ENCODE peak calls at places on chromosomes 7 and 10, in nine cellular contexts. One of them, this sample, is unnamed.

GRCh38 chr7:5586279-5586962 is 162.8 kb upstream of the TNRC18 start:
- DNase-seq in tibial artery: no peak
- DNase-seq in fibroblast of pulmonary artery: no peak
- DNase-seq in breast epithelium: no peak
- DNase-seq in AG04449: no peak
- DNase-seq in kidney epithelial cell: no peak
- DNase-seq in Peyer's patch: no peak
- DNase-seq in epithelial cell of esophagus: peak; percentile 70
- DNase-seq in left ventricle myocardium inferior: no peak
- DNase-seq in this sample: no peak

GRCh38 chr10:114937962-114938817 is at the start of gene TRUB1:
- DNase-seq in kidney epithelial cell: peak; percentile 89
- DNase-seq in left ventricle myocardium inferior: peak; percentile 92
- DNase-seq in breast epithelium: peak; percentile 94
- DNase-seq in fibroblast of pulmonary artery: peak; percentile 97
- DNase-seq in Peyer's patch: peak; percentile 98
- DNase-seq in epithelial cell of esophagus: peak; percentile 98
- DNase-seq in tibial artery: peak; percentile 94
- DNase-seq in AG04449: peak; percentile 79
- DNase-seq in this sample: peak; percentile 85

GRCh38 chr7:114269714-114270113 is 144.9 kb upstream of the FOXP2 start:
- DNase-seq in breast epithelium: no peak
- DNase-seq in tibial artery: no peak
- DNase-seq in fibroblast of pulmonary artery: no peak
- DNase-seq in left ventricle myocardium inferior: no peak
- DNase-seq in Peyer's patch: no peak
- DNase-seq in AG04449: no peak
- DNase-seq in epithelial cell of esophagus: no peak
- DNase-seq in kidney epithelial cell: no peak
- DNase-seq in this sample: no peak

GRCh38 chr10:100168313-100168643 is 17.6 kb downstream of the ERLIN1 start:
- DNase-seq in kidney epithelial cell: no peak
- DNase-seq in fibroblast of pulmonary artery: no peak
- DNase-seq in left ventricle myocardium inferior: no peak
- DNase-seq in breast epithelium: no peak
- DNase-seq in Peyer's patch: no peak
- DNase-seq in tibial artery: no peak
- DNase-seq in AG04449: no peak
- DNase-seq in epithelial cell of esophagus: no peak
- DNase-seq in this sample: no peak

GRCh38 chr7:148045521-148045920 is 545.0 kb upstream of the C7orf33 start:
- DNase-seq in epithelial cell of esophagus: no peak
- DNase-seq in left ventricle myocardium inferior: no peak
- DNase-seq in tibial artery: no peak
- DNase-seq in Peyer's patch: no peak
- DNase-seq in kidney epithelial cell: no peak
- DNase-seq in fibroblast of pulmonary artery: no peak
- DNase-seq in breast epithelium: no peak
- DNase-seq in AG04449: no peak
- DNase-seq in this sample: no peak

GRCh38 chr10:16470747-16471146 is 33.9 kb downstream of the PTER start:
- DNase-seq in breast epithelium: no peak
- DNase-seq in fibroblast of pulmonary artery: no peak
- DNase-seq in epithelial cell of esophagus: no peak
- DNase-seq in left ventricle myocardium inferior: no peak
- DNase-seq in kidney epithelial cell: no peak
- DNase-seq in Peyer's patch: no peak
- DNase-seq in AG04449: no peak
- DNase-seq in tibial artery: peak; percentile 28
- DNase-seq in this sample: no peak

GRCh38 chr7:77743518-77743917 is 47.3 kb downstream of the RSBN1L start:
- DNase-seq in AG04449: no peak
- DNase-seq in left ventricle myocardium inferior: no peak
- DNase-seq in Peyer's patch: no peak
- DNase-seq in fibroblast of pulmonary artery: no peak
- DNase-seq in epithelial cell of esophagus: no peak
- DNase-seq in kidney epithelial cell: no peak
- DNase-seq in tibial artery: no peak
- DNase-seq in breast epithelium: no peak
- DNase-seq in this sample: no peak

GRCh38 chr10:71218046-71218832 is 5.9 kb downstream of the UNC5B start:
- DNase-seq in epithelial cell of esophagus: peak; percentile 76
- DNase-seq in Peyer's patch: peak; percentile 44
- DNase-seq in AG04449: no peak
- DNase-seq in tibial artery: no peak
- DNase-seq in breast epithelium: no peak
- DNase-seq in fibroblast of pulmonary artery: peak; percentile 60
- DNase-seq in left ventricle myocardium inferior: no peak
- DNase-seq in kidney epithelial cell: no peak
- DNase-seq in this sample: no peak

GRCh38 chr10:96814264-96814663 is 17.8 kb upstream of the LCOR start:
- DNase-seq in epithelial cell of esophagus: peak; percentile 73
- DNase-seq in fibroblast of pulmonary artery: peak; percentile 54
- DNase-seq in kidney epithelial cell: peak; percentile 79
- DNase-seq in Peyer's patch: no peak
- DNase-seq in left ventricle myocardium inferior: no peak
- DNase-seq in AG04449: peak; percentile 14
- DNase-seq in tibial artery: no peak
- DNase-seq in breast epithelium: no peak
- DNase-seq in this sample: peak; percentile 67

GRCh38 chr7:131071786-131072504 is 255.7 kb upstream of the MKLN1 start:
- DNase-seq in Peyer's patch: no peak
- DNase-seq in left ventricle myocardium inferior: no peak
- DNase-seq in kidney epithelial cell: no peak
- DNase-seq in tibial artery: peak; percentile 38
- DNase-seq in breast epithelium: peak; percentile 32
- DNase-seq in fibroblast of pulmonary artery: peak; percentile 91
- DNase-seq in AG04449: no peak
- DNase-seq in epithelial cell of esophagus: peak; percentile 17
- DNase-seq in this sample: no peak

GRCh38 chr10:88728107-88728763 is 22.2 kb downstream of the LIPK start:
- DNase-seq in breast epithelium: no peak
- DNase-seq in left ventricle myocardium inferior: no peak
- DNase-seq in kidney epithelial cell: no peak
- DNase-seq in AG04449: no peak
- DNase-seq in tibial artery: no peak
- DNase-seq in fibroblast of pulmonary artery: peak; percentile 5
- DNase-seq in Peyer's patch: no peak
- DNase-seq in epithelial cell of esophagus: peak; percentile 22
- DNase-seq in this sample: no peak

GRCh38 chr7:25391295-25391861 is 163.1 kb upstream of the NPVF start:
- DNase-seq in epithelial cell of esophagus: peak; percentile 19
- DNase-seq in tibial artery: no peak
- DNase-seq in fibroblast of pulmonary artery: peak; percentile 48
- DNase-seq in AG04449: peak; percentile 4
- DNase-seq in breast epithelium: no peak
- DNase-seq in left ventricle myocardium inferior: no peak
- DNase-seq in kidney epithelial cell: no peak
- DNase-seq in Peyer's patch: no peak
- DNase-seq in this sample: no peak
- TF ChIP-seq CTCF in epithelial cell of esophagus: peak; percentile 30
- TF ChIP-seq CTCF in tibial artery: peak; percentile 78
- TF ChIP-seq CTCF in fibroblast of pulmonary artery: peak; percentile 21
- TF ChIP-seq CTCF in AG04449: no peak
- TF ChIP-seq CTCF in breast epithelium: peak; percentile 54
- TF ChIP-seq CTCF in left ventricle myocardium inferior: peak; percentile 60
- TF ChIP-seq CTCF in kidney epithelial cell: peak; percentile 43
- TF ChIP-seq CTCF in Peyer's patch: peak; percentile 76
- TF ChIP-seq CTCF in this sample: no peak

GRCh38 chr7:37916673-37917660 is at the start of gene SFRP4:
- DNase-seq in breast epithelium: no peak
- DNase-seq in Peyer's patch: peak; percentile 69
- DNase-seq in tibial artery: peak; percentile 69
- DNase-seq in left ventricle myocardium inferior: peak; percentile 57
- DNase-seq in epithelial cell of esophagus: peak; percentile 36
- DNase-seq in AG04449: no peak
- DNase-seq in fibroblast of pulmonary artery: peak; percentile 68
- DNase-seq in kidney epithelial cell: no peak
- DNase-seq in this sample: no peak
- H3K4me3 ChIP-seq in breast epithelium: peak within 1 kb of the TSS; percentile 64
- H3K4me3 ChIP-seq in Peyer's patch: peak within 1 kb of the TSS; percentile 57
- H3K4me3 ChIP-seq in tibial artery: peak within 1 kb of the TSS; percentile 66
- H3K4me3 ChIP-seq in left ventricle myocardium inferior: peak within 1 kb of the TSS; percentile 67
- H3K4me3 ChIP-seq in epithelial cell of esophagus: no peak within 1 kb of the TSS
- H3K4me3 ChIP-seq in AG04449: peak within 1 kb of the TSS; percentile 55
- H3K4me3 ChIP-seq in fibroblast of pulmonary artery: peak within 1 kb of the TSS; percentile 48
- H3K4me3 ChIP-seq in kidney epithelial cell: peak within 1 kb of the TSS; percentile 45
- H3K4me3 ChIP-seq in this sample: peak within 1 kb of the TSS; percentile 36

DNA sequence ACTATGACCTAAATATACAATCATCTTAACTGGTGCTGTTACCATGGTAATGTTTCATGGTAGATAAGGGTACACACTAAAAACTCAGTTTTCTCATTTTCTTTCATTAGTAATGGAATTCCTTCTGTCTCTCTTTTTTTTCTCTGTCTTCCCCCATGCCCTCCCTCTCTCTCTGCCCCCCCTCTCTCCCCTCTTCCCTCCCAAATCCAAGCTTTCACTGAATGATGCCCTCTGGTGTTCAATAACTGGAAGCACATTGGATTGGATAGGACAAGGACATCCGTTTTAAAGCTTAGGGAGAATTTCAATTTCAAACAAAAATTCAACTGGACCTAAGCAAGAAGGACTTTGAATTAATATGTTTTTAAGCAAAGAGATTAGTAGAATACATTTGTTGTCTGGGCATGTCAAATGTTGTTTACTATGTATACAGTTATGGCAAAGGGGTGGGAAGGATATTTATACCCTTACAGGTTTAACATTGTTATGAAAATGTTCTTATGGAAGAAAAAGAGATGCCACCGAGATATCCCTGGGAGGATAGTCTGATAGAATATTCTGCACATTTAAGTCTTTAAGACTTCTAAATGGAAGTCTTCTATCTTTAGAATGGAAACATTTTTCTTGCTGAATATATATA is 6.1 kb downstream of the CHRM2 start:
- DNase-seq in kidney epithelial cell: no peak
- DNase-seq in breast epithelium: no peak
- DNase-seq in Peyer's patch: no peak
- DNase-seq in AG04449: no peak
- DNase-seq in left ventricle myocardium inferior: no peak
- DNase-seq in tibial artery: no peak
- DNase-seq in fibroblast of pulmonary artery: peak; percentile 29
- DNase-seq in epithelial cell of esophagus: peak; percentile 21
- DNase-seq in this sample: no peak
- TF ChIP-seq CTCF in kidney epithelial cell: peak; percentile 47
- TF ChIP-seq CTCF in breast epithelium: no peak
- TF ChIP-seq CTCF in Peyer's patch: no peak
- TF ChIP-seq CTCF in AG04449: peak; percentile 50
- TF ChIP-seq CTCF in left ventricle myocardium inferior: peak; percentile 29
- TF ChIP-seq CTCF in tibial artery: no peak
- TF ChIP-seq CTCF in fibroblast of pulmonary artery: peak; percentile 54
- TF ChIP-seq CTCF in epithelial cell of esophagus: peak; percentile 59
- TF ChIP-seq CTCF in this sample: peak; percentile 45

DNA sequence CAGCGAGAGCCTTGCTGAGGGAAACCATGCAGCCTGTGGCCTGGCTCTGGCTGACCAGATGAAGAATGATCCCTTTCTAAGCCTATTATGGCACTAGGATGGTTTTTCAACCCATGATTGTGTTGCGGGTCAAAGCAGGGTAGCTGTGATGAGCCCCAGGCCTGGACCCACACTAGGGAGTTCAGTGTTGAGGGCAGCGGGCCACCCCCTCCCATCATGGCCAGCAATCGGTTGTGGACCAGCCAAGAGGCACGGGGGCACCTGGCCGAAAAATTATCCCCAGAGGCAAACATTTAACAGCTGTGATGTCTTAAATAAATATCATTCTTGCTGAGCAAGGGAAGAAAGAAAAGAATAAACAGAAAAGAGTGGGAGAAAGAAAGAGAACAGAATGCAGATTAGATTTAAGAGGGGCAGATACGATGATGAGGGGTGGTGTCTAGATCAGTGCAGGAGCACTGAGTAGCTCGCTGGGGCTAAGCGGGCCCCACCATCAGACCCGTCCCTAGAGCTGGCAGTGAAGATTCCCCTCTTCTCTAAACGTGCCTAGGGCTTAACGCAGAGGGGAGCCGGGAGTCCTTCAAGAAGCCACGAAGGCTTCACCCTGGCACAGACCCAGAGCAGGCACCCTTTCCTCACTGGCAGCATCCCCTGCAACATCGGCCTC is 82.7 kb downstream of the SLC37A3 start:
- DNase-seq in left ventricle myocardium inferior: no peak
- DNase-seq in Peyer's patch: no peak
- DNase-seq in breast epithelium: no peak
- DNase-seq in kidney epithelial cell: no peak
- DNase-seq in AG04449: no peak
- DNase-seq in tibial artery: no peak
- DNase-seq in epithelial cell of esophagus: no peak
- DNase-seq in fibroblast of pulmonary artery: no peak
- DNase-seq in this sample: no peak
- H3K4me3 ChIP-seq in left ventricle myocardium inferior: peak overlapping the region; percentile 42
- H3K4me3 ChIP-seq in Peyer's patch: peak overlapping the region; percentile 16
- H3K4me3 ChIP-seq in breast epithelium: peak overlapping the region; percentile 17
- H3K4me3 ChIP-seq in kidney epithelial cell: no peak overlapping the region
- H3K4me3 ChIP-seq in AG04449: no peak overlapping the region
- H3K4me3 ChIP-seq in tibial artery: peak overlapping the region; percentile 24
- H3K4me3 ChIP-seq in epithelial cell of esophagus: peak overlapping the region; percentile 35
- H3K4me3 ChIP-seq in fibroblast of pulmonary artery: no peak overlapping the region
- H3K4me3 ChIP-seq in this sample: no peak overlapping the region

DNA sequence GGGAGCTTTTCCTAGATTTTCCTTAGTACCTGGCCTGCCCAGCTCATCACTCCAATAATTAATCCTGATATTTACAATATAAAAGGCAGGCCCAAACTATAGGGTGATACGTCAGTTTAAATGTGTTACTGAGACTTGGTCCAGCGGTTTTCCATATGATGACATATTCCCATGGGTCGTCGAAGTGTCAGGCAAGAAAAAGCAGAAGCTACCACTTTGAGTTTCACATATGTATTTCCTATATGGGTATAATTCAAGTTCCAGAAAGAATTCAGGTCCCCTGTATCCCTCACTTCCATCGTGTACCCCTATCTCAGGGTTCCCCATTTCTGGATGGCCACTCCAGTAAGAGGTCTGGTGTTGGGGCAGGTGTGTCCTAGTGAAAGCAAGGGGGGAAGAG is 167.6 kb downstream of the PLXDC2 start:
- DNase-seq in fibroblast of pulmonary artery: no peak
- DNase-seq in Peyer's patch: no peak
- DNase-seq in epithelial cell of esophagus: no peak
- DNase-seq in AG04449: no peak
- DNase-seq in breast epithelium: no peak
- DNase-seq in left ventricle myocardium inferior: no peak
- DNase-seq in kidney epithelial cell: no peak
- DNase-seq in tibial artery: no peak
- DNase-seq in this sample: no peak
- TF ChIP-seq CTCF in fibroblast of pulmonary artery: no peak
- TF ChIP-seq CTCF in Peyer's patch: no peak
- TF ChIP-seq CTCF in epithelial cell of esophagus: no peak
- TF ChIP-seq CTCF in AG04449: no peak
- TF ChIP-seq CTCF in breast epithelium: no peak
- TF ChIP-seq CTCF in left ventricle myocardium inferior: no peak
- TF ChIP-seq CTCF in kidney epithelial cell: no peak
- TF ChIP-seq CTCF in tibial artery: no peak
- TF ChIP-seq CTCF in this sample: no peak

This sample was measured in BJ.